ENCODE peak calls at places on chromosome 7, in four cellular contexts. One of them, this sample, is unnamed.

GRCh38 chr7:2969398-2970306 is 74.0 kb downstream of the CARD11 start:
- DNase-seq in GM06990: no peak
- DNase-seq in choroid plexus epithelial cell: no peak
- DNase-seq in HCT116: no peak
- DNase-seq in this sample: no peak

GRCh38 chr7:16078076-16078952 is 343.0 kb downstream of the CRPPA start:
- DNase-seq in GM06990: no peak
- DNase-seq in choroid plexus epithelial cell: peak
- DNase-seq in HCT116: peak
- DNase-seq in this sample: peak

GRCh38 chr7:108190891-108191290 is 60.7 kb upstream of the LAMB4 start:
- DNase-seq in GM06990: no peak
- DNase-seq in choroid plexus epithelial cell: no peak
- DNase-seq in HCT116: no peak
- DNase-seq in this sample: no peak

GRCh38 chr7:28414453-28414852 is 2.1 kb downstream of the CREB5 start:
- DNase-seq in GM06990: no peak
- DNase-seq in choroid plexus epithelial cell: no peak
- DNase-seq in HCT116: no peak
- DNase-seq in this sample: no peak

GRCh38 chr7:1059200-1060091 is 15.1 kb downstream of the GPR146 start:
- DNase-seq in GM06990: peak
- DNase-seq in choroid plexus epithelial cell: peak
- DNase-seq in HCT116: peak
- DNase-seq in this sample: peak

GRCh38 chr7:116153050-116153449 is 57.3 kb upstream of the TES start:
- DNase-seq in GM06990: no peak
- DNase-seq in choroid plexus epithelial cell: no peak
- DNase-seq in HCT116: no peak
- DNase-seq in this sample: no peak

GRCh38 chr7:133331861-133332260 is 79.0 kb downstream of the EXOC4 start:
- DNase-seq in GM06990: no peak
- DNase-seq in choroid plexus epithelial cell: peak
- DNase-seq in HCT116: no peak
- DNase-seq in this sample: no peak

GRCh38 chr7:49845626-49846025 is 72.2 kb downstream of the VWC2 start:
- DNase-seq in GM06990: no peak
- DNase-seq in choroid plexus epithelial cell: no peak
- DNase-seq in HCT116: no peak
- DNase-seq in this sample: no peak

GRCh38 chr7:97450516-97450915 is 281.4 kb upstream of the TAC1 start:
- DNase-seq in GM06990: no peak
- DNase-seq in choroid plexus epithelial cell: no peak
- DNase-seq in HCT116: no peak
- DNase-seq in this sample: no peak

GRCh38 chr7:90210475-90210874 is 1.1 kb upstream of the STEAP2 start:
- DNase-seq in GM06990: no peak
- DNase-seq in choroid plexus epithelial cell: no peak
- DNase-seq in HCT116: no peak
- DNase-seq in this sample: no peak

GRCh38 chr7:33722383-33723096 is 182.8 kb upstream of the BMPER start:
- DNase-seq in GM06990: no peak
- DNase-seq in choroid plexus epithelial cell: peak
- DNase-seq in HCT116: peak
- DNase-seq in this sample: peak

GRCh38 chr7:45990276-45990675 is 69.2 kb upstream of the IGFBP3 start:
- DNase-seq in GM06990: no peak
- DNase-seq in choroid plexus epithelial cell: no peak
- DNase-seq in HCT116: no peak
- DNase-seq in this sample: peak

GRCh38 chr7:108093341-108093740 is 36.8 kb downstream of the LAMB4 start:
- DNase-seq in GM06990: no peak
- DNase-seq in choroid plexus epithelial cell: peak
- DNase-seq in HCT116: no peak
- DNase-seq in this sample: no peak

GRCh38 chr7:15566476-15566875 is 4.7 kb upstream of the AGMO start:
- DNase-seq in GM06990: no peak
- DNase-seq in choroid plexus epithelial cell: no peak
- DNase-seq in HCT116: no peak
- DNase-seq in this sample: no peak

GRCh38 chr7:155986497-155987160 is 174.4 kb upstream of the SHH start:
- DNase-seq in GM06990: no peak
- DNase-seq in choroid plexus epithelial cell: no peak
- DNase-seq in HCT116: no peak
- DNase-seq in this sample: no peak

GRCh38 chr7:114988755-114989154 is 66.9 kb downstream of the MDFIC start:
- DNase-seq in GM06990: no peak
- DNase-seq in choroid plexus epithelial cell: peak
- DNase-seq in HCT116: no peak
- DNase-seq in this sample: no peak

GRCh38 chr7:117248810-117249209 is 74.0 kb downstream of the WNT2 start:
- DNase-seq in GM06990: no peak
- DNase-seq in choroid plexus epithelial cell: peak
- DNase-seq in HCT116: no peak
- DNase-seq in this sample: no peak

GRCh38 chr7:15554744-15555143 is 7.1 kb downstream of the AGMO start:
- DNase-seq in GM06990: no peak
- DNase-seq in choroid plexus epithelial cell: no peak
- DNase-seq in HCT116: no peak
- DNase-seq in this sample: no peak

GRCh38 chr7:55903985-55904759 is 16.9 kb downstream of the ZNF713 start:
- DNase-seq in GM06990: peak
- DNase-seq in choroid plexus epithelial cell: no peak
- DNase-seq in HCT116: no peak
- DNase-seq in this sample: no peak

GRCh38 chr7:44394112-44394447 is 68.7 kb upstream of the CAMK2B start:
- DNase-seq in GM06990: no peak
- DNase-seq in choroid plexus epithelial cell: no peak
- DNase-seq in HCT116: no peak
- DNase-seq in this sample: no peak

GRCh38 chr7:20642171-20642570 is 26.7 kb downstream of the ABCB5 start:
- DNase-seq in GM06990: no peak
- DNase-seq in choroid plexus epithelial cell: no peak
- DNase-seq in HCT116: no peak
- DNase-seq in this sample: no peak

GRCh38 chr7:29106128-29106988 is 40.0 kb downstream of the CPVL start:
- DNase-seq in GM06990: peak
- DNase-seq in choroid plexus epithelial cell: peak
- DNase-seq in HCT116: peak
- DNase-seq in this sample: peak

GRCh38 chr7:47088329-47089067 is 493.4 kb downstream of the TNS3 start:
- DNase-seq in GM06990: peak
- DNase-seq in choroid plexus epithelial cell: peak
- DNase-seq in HCT116: peak
- DNase-seq in this sample: peak

GRCh38 chr7:44104880-44105771 is 981 bp downstream of the AEBP1 start:
- DNase-seq in GM06990: no peak
- DNase-seq in choroid plexus epithelial cell: peak
- DNase-seq in HCT116: no peak
- DNase-seq in this sample: peak

GRCh38 chr7:47611045-47611511 is 29.2 kb upstream of the TNS3 start:
- DNase-seq in GM06990: no peak
- DNase-seq in choroid plexus epithelial cell: peak
- DNase-seq in HCT116: no peak
- DNase-seq in this sample: no peak

GRCh38 chr7:153537271-153537670 is 514.9 kb upstream of the DPP6 start:
- DNase-seq in GM06990: no peak
- DNase-seq in choroid plexus epithelial cell: no peak
- DNase-seq in HCT116: no peak
- DNase-seq in this sample: no peak

GRCh38 chr7:107228291-107228690 is 59.5 kb downstream of the HBP1 start:
- DNase-seq in GM06990: no peak
- DNase-seq in choroid plexus epithelial cell: no peak
- DNase-seq in HCT116: no peak
- DNase-seq in this sample: no peak

GRCh38 chr7:35259555-35259954 is 5.7 kb upstream of the TBX20 start:
- DNase-seq in GM06990: no peak
- DNase-seq in choroid plexus epithelial cell: no peak
- DNase-seq in HCT116: no peak
- DNase-seq in this sample: no peak

GRCh38 chr7:102286237-102287081 is at the start of gene SH2B2:
- DNase-seq in GM06990: peak
- DNase-seq in choroid plexus epithelial cell: peak
- DNase-seq in HCT116: no peak
- DNase-seq in this sample: peak

GRCh38 chr7:137590071-137590470 is 246.5 kb upstream of the PTN start:
- DNase-seq in GM06990: no peak
- DNase-seq in choroid plexus epithelial cell: peak
- DNase-seq in HCT116: no peak
- DNase-seq in this sample: no peak

GRCh38 chr7:127863082-127863481 is 168.2 kb downstream of the LRRC4 start:
- DNase-seq in GM06990: no peak
- DNase-seq in choroid plexus epithelial cell: peak
- DNase-seq in HCT116: no peak
- DNase-seq in this sample: no peak

GRCh38 chr7:139086454-139086853 is 23.1 kb downstream of the ZC3HAV1 start:
- DNase-seq in GM06990: no peak
- DNase-seq in choroid plexus epithelial cell: no peak
- DNase-seq in HCT116: no peak
- DNase-seq in this sample: no peak

GRCh38 chr7:133830081-133830480 is 297.1 kb upstream of the LRGUK start:
- DNase-seq in GM06990: no peak
- DNase-seq in choroid plexus epithelial cell: no peak
- DNase-seq in HCT116: no peak
- DNase-seq in this sample: no peak

GRCh38 chr7:135602304-135602703 is 44.6 kb downstream of the NUP205 start:
- DNase-seq in GM06990: no peak
- DNase-seq in choroid plexus epithelial cell: peak
- DNase-seq in HCT116: no peak
- DNase-seq in this sample: no peak

GRCh38 chr7:158366346-158366745 is 221.3 kb downstream of the PTPRN2 start:
- DNase-seq in GM06990: no peak
- DNase-seq in choroid plexus epithelial cell: no peak
- DNase-seq in HCT116: no peak
- DNase-seq in this sample: peak

GRCh38 chr7:155591055-155591750 is 44.8 kb upstream of the CNPY1 start:
- DNase-seq in GM06990: no peak
- DNase-seq in choroid plexus epithelial cell: no peak
- DNase-seq in HCT116: no peak
- DNase-seq in this sample: no peak

GRCh38 chr7:64890761-64891666 is 12.1 kb upstream of the ZNF273 start:
- DNase-seq in GM06990: no peak
- DNase-seq in choroid plexus epithelial cell: no peak
- DNase-seq in HCT116: no peak
- DNase-seq in this sample: no peak

GRCh38 chr7:4178416-4178815 is 503.7 kb upstream of the FOXK1 start:
- DNase-seq in GM06990: no peak
- DNase-seq in choroid plexus epithelial cell: no peak
- DNase-seq in HCT116: no peak
- DNase-seq in this sample: no peak

GRCh38 chr7:15236958-15237357 is 324.9 kb downstream of the AGMO start:
- DNase-seq in GM06990: no peak
- DNase-seq in choroid plexus epithelial cell: peak
- DNase-seq in HCT116: no peak
- DNase-seq in this sample: no peak

GRCh38 chr7:13411151-13411550 is 578.3 kb downstream of the ETV1 start:
- DNase-seq in GM06990: no peak
- DNase-seq in choroid plexus epithelial cell: peak
- DNase-seq in HCT116: no peak
- DNase-seq in this sample: no peak

DNA sequence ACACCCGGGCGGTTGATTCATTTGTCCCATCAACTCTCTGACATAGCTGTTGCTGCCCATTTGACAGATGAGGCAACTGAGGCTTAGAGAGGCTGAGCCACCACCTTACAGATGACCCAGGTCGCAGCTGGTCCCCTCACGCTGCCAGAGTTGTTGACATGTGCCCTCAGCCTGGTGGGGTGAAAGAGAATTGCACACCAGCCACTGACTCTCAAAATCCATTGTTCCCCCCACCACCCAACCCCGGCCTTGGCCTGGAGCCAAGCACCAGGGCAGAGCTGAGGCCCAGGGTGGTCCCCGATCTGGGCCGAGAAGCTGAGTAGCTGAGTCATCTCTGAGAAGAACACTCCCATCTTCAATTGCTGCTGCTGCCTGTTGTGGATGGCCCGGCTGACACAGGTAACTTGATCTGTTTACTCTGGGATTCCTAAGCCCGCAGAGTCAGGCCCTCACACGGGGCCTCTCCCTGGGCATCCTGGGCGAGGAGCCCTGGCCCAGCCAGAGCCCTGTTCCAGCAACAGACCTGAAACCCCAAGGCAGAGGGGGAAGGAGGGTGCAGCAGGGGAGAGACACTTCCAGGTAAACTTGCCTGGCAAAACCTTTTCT is 27.5 kb downstream of the PVRIG start:
- DNase-seq in GM06990: no peak
- DNase-seq in choroid plexus epithelial cell: peak
- DNase-seq in HCT116: peak
- DNase-seq in this sample: peak
- TF ChIP-seq CTCF in GM06990: no peak
- TF ChIP-seq CTCF in choroid plexus epithelial cell: peak
- TF ChIP-seq CTCF in HCT116: peak
- TF ChIP-seq CTCF in this sample: peak

DNA sequence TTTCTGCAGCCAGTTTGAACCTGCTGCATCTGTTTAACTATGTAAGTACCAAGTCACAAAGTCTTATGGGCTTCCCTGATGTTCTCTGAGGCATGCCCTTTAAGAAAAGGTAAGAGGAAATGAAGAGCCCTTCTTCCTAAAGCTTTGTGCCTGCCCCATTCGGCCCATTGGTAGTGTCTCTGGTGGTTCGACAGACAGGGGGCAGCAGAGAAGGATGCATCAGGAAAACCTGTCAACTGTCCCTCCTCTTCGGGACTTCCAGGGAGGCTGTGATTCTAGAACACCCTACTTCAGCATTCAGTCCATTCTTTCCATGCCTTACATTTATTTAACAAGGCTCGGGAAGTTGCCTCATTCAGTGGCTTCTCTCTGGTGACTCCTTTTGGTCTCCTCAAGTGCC is 1.9 kb upstream of the SFRP4 start:
- DNase-seq in GM06990: no peak
- DNase-seq in choroid plexus epithelial cell: no peak
- DNase-seq in HCT116: no peak
- DNase-seq in this sample: no peak
- TF ChIP-seq CTCF in GM06990: peak
- TF ChIP-seq CTCF in choroid plexus epithelial cell: no peak
- TF ChIP-seq CTCF in HCT116: peak
- TF ChIP-seq CTCF in this sample: peak

GRCh38 chr7:22853674-22854157 is 31.1 kb upstream of the TOMM7 start:
- DNase-seq in GM06990: no peak
- DNase-seq in choroid plexus epithelial cell: no peak
- DNase-seq in HCT116: peak
- DNase-seq in this sample: peak
- TF ChIP-seq CTCF in GM06990: peak
- TF ChIP-seq CTCF in choroid plexus epithelial cell: peak
- TF ChIP-seq CTCF in HCT116: peak
- TF ChIP-seq CTCF in this sample: peak

GRCh38 chr7:39609462-39610149 is 13.8 kb upstream of the RALA start:
- DNase-seq in GM06990: peak
- DNase-seq in choroid plexus epithelial cell: no peak
- DNase-seq in HCT116: no peak
- DNase-seq in this sample: peak
- TF ChIP-seq CTCF in GM06990: no peak
- TF ChIP-seq CTCF in choroid plexus epithelial cell: peak
- TF ChIP-seq CTCF in HCT116: no peak
- TF ChIP-seq CTCF in this sample: peak

GRCh38 chr7:142855401-142855743 is 496 bp downstream of the EPHB6 start:
- DNase-seq in GM06990: no peak
- DNase-seq in choroid plexus epithelial cell: no peak
- DNase-seq in HCT116: no peak
- DNase-seq in this sample: peak
- TF ChIP-seq CTCF in GM06990: peak
- TF ChIP-seq CTCF in choroid plexus epithelial cell: peak
- TF ChIP-seq CTCF in HCT116: no peak
- TF ChIP-seq CTCF in this sample: peak